ENCODE peak calls at places on chromosomes 16 and 17, in ten cellular contexts. X, F, E, G, P, L, I, U, V and A are unnamed samples.

GRCh38 chr17:74045608-74046007 is 157.9 kb upstream of the RPL38 start:
- DNase-seq in X (no peak), I (no peak), U (no peak), E (no peak), V (peak; percentile 79), F (no peak), G (no peak), L (no peak), P (no peak), A (no peak)

GRCh38 chr16:80147021-80147680 is 393.6 kb upstream of the DYNLRB2 start:
- DNase-seq in U (no peak), F (no peak), I (no peak), L (peak; percentile 64), V (no peak), P (no peak), G (no peak), X (no peak), E (no peak), A (no peak)

GRCh38 chr17:79003661-79004411 is 5.7 kb downstream of the CANT1 start:
- DNase-seq in E (no peak), F (no peak), I (no peak), X (no peak), U (no peak), L (no peak), V (no peak), P (no peak), G (peak; percentile 30), A (no peak)

GRCh38 chr17:79976451-79976850 is 59.2 kb downstream of the TBC1D16 start:
- DNase-seq in P (no peak), F (no peak), G (no peak), X (no peak), U (no peak), E (no peak), V (no peak), L (no peak), I (no peak), A (no peak)

GRCh38 chr17:11738151-11738550 is 139.9 kb downstream of the DNAH9 start:
- DNase-seq in V (no peak), G (no peak), L (no peak), F (no peak), U (no peak), P (no peak), I (no peak), E (no peak), X (no peak), A (no peak)

GRCh38 chr17:40018211-40019121 is 3.2 kb downstream of the CSF3 start:
- DNase-seq in U (no peak), V (no peak), E (no peak), X (no peak), L (no peak), G (peak; percentile 87), I (no peak), P (no peak), F (no peak), A (no peak)

GRCh38 chr17:10271004-10271620 is 72.7 kb upstream of the GAS7 start:
- DNase-seq in I (no peak), E (no peak), L (no peak), F (no peak), V (no peak), U (no peak), X (no peak), P (no peak), G (no peak), A (no peak)

GRCh38 chr17:3727041-3727440 is 3.3 kb downstream of the HASPIN start:
- DNase-seq in I (no peak), G (no peak), V (peak; percentile 86), X (no peak), F (no peak), E (no peak), L (no peak), P (no peak), U (no peak), A (no peak)

GRCh38 chr17:64130559-64131001 is 636 bp upstream of the ERN1 start:
- DNase-seq in V (no peak), U (no peak), I (no peak), P (peak; percentile 52), X (no peak), G (peak; percentile 62), F (no peak), L (peak; percentile 45), E (peak; percentile 80), A (peak; percentile 66)

GRCh38 chr16:83947642-83948234 is 5.3 kb upstream of the OSGIN1 start:
- DNase-seq in E (no peak), U (no peak), I (no peak), P (no peak), G (no peak), L (no peak), F (no peak), X (no peak), V (no peak), A (no peak)

GRCh38 chr16:28101533-28101890 is 38.0 kb upstream of the GSG1L start:
- DNase-seq in G (peak; percentile 14), F (no peak), L (no peak), P (no peak), X (no peak), E (no peak), V (no peak), U (no peak), I (no peak), A (no peak)

GRCh38 chr16:69320731-69321073 is 9.6 kb downstream of the VPS4A start:
- DNase-seq in I (no peak), L (no peak), E (no peak), U (no peak), G (no peak), V (no peak), X (no peak), P (no peak), F (no peak), A (no peak)

GRCh38 chr16:12546918-12547607 is 256.6 kb downstream of the CPPED1 start:
- DNase-seq in U (no peak), F (no peak), V (peak; percentile 65), E (peak; percentile 35), X (no peak), I (no peak), L (no peak), G (no peak), P (no peak), A (no peak)

GRCh38 chr16:15457958-15458357 is 23.6 kb downstream of the BMERB1 start:
- DNase-seq in V (peak; percentile 65), E (no peak), L (no peak), U (no peak), X (no peak), I (no peak), F (no peak), P (no peak), G (no peak), A (no peak)

GRCh38 chr17:17613708-17614114 is 22.2 kb upstream of the PEMT start:
- DNase-seq in I (no peak), F (no peak), G (peak; percentile 45), V (peak; percentile 84), E (peak; percentile 73), U (no peak), X (no peak), P (peak; percentile 40), L (peak; percentile 81), A (peak; percentile 67)

GRCh38 chr17:43562679-43563146 is 16.6 kb upstream of the ETV4 start:
- DNase-seq in L (no peak), I (no peak), E (no peak), F (no peak), G (peak; percentile 47), V (no peak), X (no peak), U (no peak), P (no peak), A (no peak)

GRCh38 chr17:74288785-74289184 is 14.8 kb downstream of the DNAI2 start:
- DNase-seq in V (no peak), F (no peak), P (peak; percentile 25), X (no peak), E (no peak), U (no peak), G (no peak), L (no peak), I (no peak), A (no peak)

GRCh38 chr16:78292726-78293380 is 193.4 kb downstream of the WWOX start:
- DNase-seq in V (no peak), L (no peak), X (no peak), I (no peak), U (no peak), E (no peak), P (no peak), F (no peak), G (no peak), A (no peak)

GRCh38 chr16:356756-357155 is 4.2 kb upstream of the AXIN1 start:
- DNase-seq in E (no peak), L (no peak), G (no peak), P (no peak), X (no peak), U (no peak), V (no peak), I (no peak), F (no peak), A (no peak)

GRCh38 chr16:66308096-66308495 is 58.4 kb upstream of the CDH5 start:
- DNase-seq in X (no peak), F (no peak), G (no peak), U (no peak), P (no peak), E (no peak), I (no peak), L (no peak), V (no peak), A (no peak)

GRCh38 chr17:14092808-14093207 is 23.5 kb downstream of the COX10 start:
- DNase-seq in L (no peak), I (no peak), E (no peak), V (no peak), X (no peak), U (no peak), G (no peak), F (no peak), P (no peak), A (no peak)

GRCh38 chr16:58814348-58814801 is 80.3 kb upstream of the GOT2 start:
- DNase-seq in U (no peak), L (peak; percentile 74), I (no peak), V (peak; percentile 77), P (peak; percentile 5), E (peak; percentile 30), G (peak; percentile 53), F (no peak), X (no peak), A (peak; percentile 54)

GRCh38 chr17:43477832-43478634 is 5.7 kb upstream of the DHX8 start:
- DNase-seq in L (peak; percentile 43), V (no peak), X (no peak), G (no peak), P (no peak), F (no peak), U (no peak), E (no peak), I (no peak), A (no peak)

GRCh38 chr17:79681628-79682261 is 49.0 kb upstream of the ENPP7 start:
- DNase-seq in V (no peak), P (no peak), G (no peak), U (no peak), F (no peak), L (no peak), I (no peak), E (no peak), X (no peak), A (no peak)

GRCh38 chr16:30903596-30903995 is 7.2 kb downstream of the CTF1 start:
- DNase-seq in G (no peak), I (no peak), V (no peak), P (no peak), L (peak; percentile 48), U (no peak), F (no peak), X (no peak), E (no peak), A (no peak)

GRCh38 chr17:10126554-10127493 is 71.6 kb downstream of the GAS7 start:
- DNase-seq in F (no peak), E (peak; percentile 88), G (peak; percentile 80), U (no peak), X (no peak), I (no peak), V (peak; percentile 36), L (peak; percentile 50), P (no peak), A (no peak)

GRCh38 chr17:80024206-80024972 is 11.3 kb downstream of the TBC1D16 start:
- DNase-seq in L (no peak), F (no peak), G (no peak), P (no peak), U (no peak), V (no peak), E (no peak), X (no peak), I (no peak), A (no peak)

GRCh38 chr17:45029758-45030423 is 21.5 kb downstream of the DCAKD start:
- DNase-seq in G (no peak), L (no peak), P (no peak), X (no peak), F (no peak), I (no peak), U (no peak), V (no peak), E (no peak), A (no peak)